ENCODE peak calls at places on chromosomes 6 and 20, in ten cellular contexts. One of them, this sample, is unnamed.

GRCh38 chr6:142907017-142907470 is 37.9 kb downstream of the HIVEP2 start:
- DNase-seq in nucleus accumbens: no peak
- DNase-seq in breast epithelium: no peak
- DNase-seq in pulmonary artery endothelial cell: no peak
- DNase-seq in substantia nigra: no peak
- DNase-seq in neural crest cell: no peak
- DNase-seq in T follicular helper cell: no peak
- DNase-seq in H9: no peak
- DNase-seq in NCI-H2081: no peak
- DNase-seq in RPMI7951: no peak
- DNase-seq in this sample: no peak

GRCh38 chr6:18070486-18070885 is 52.0 kb downstream of the NHLRC1 start:
- DNase-seq in pulmonary artery endothelial cell: no peak
- DNase-seq in substantia nigra: no peak
- DNase-seq in RPMI7951: no peak
- DNase-seq in T follicular helper cell: no peak
- DNase-seq in nucleus accumbens: no peak
- DNase-seq in neural crest cell: no peak
- DNase-seq in breast epithelium: no peak
- DNase-seq in NCI-H2081: no peak
- DNase-seq in H9: no peak
- DNase-seq in this sample: no peak

GRCh38 chr6:146305098-146305497 is 238.5 kb upstream of the RAB32 start:
- DNase-seq in RPMI7951: no peak
- DNase-seq in H9: no peak
- DNase-seq in pulmonary artery endothelial cell: no peak
- DNase-seq in substantia nigra: no peak
- DNase-seq in nucleus accumbens: no peak
- DNase-seq in NCI-H2081: no peak
- DNase-seq in neural crest cell: no peak
- DNase-seq in T follicular helper cell: no peak
- DNase-seq in breast epithelium: no peak
- DNase-seq in this sample: no peak

GRCh38 chr6:46505693-46506512 is 14.7 kb upstream of the RCAN2 start:
- DNase-seq in RPMI7951: no peak
- DNase-seq in substantia nigra: no peak
- DNase-seq in T follicular helper cell: no peak
- DNase-seq in nucleus accumbens: no peak
- DNase-seq in H9: no peak
- DNase-seq in NCI-H2081: no peak
- DNase-seq in breast epithelium: no peak
- DNase-seq in neural crest cell: no peak
- DNase-seq in pulmonary artery endothelial cell: no peak
- DNase-seq in this sample: no peak

GRCh38 chr6:1497593-1498105 is 108.3 kb downstream of the FOXF2 start:
- DNase-seq in NCI-H2081: no peak
- DNase-seq in T follicular helper cell: no peak
- DNase-seq in substantia nigra: peak
- DNase-seq in RPMI7951: no peak
- DNase-seq in H9: no peak
- DNase-seq in nucleus accumbens: peak
- DNase-seq in breast epithelium: no peak
- DNase-seq in neural crest cell: no peak
- DNase-seq in pulmonary artery endothelial cell: no peak
- DNase-seq in this sample: no peak

GRCh38 chr20:58306421-58307261 is 2.9 kb upstream of the RAB22A start:
- DNase-seq in pulmonary artery endothelial cell: no peak
- DNase-seq in NCI-H2081: no peak
- DNase-seq in RPMI7951: peak
- DNase-seq in nucleus accumbens: no peak
- DNase-seq in H9: no peak
- DNase-seq in T follicular helper cell: peak
- DNase-seq in substantia nigra: peak
- DNase-seq in neural crest cell: no peak
- DNase-seq in breast epithelium: no peak
- DNase-seq in this sample: no peak

GRCh38 chr6:106757267-106757666 is 127.9 kb downstream of the QRSL1 start:
- DNase-seq in neural crest cell: no peak
- DNase-seq in nucleus accumbens: no peak
- DNase-seq in pulmonary artery endothelial cell: no peak
- DNase-seq in NCI-H2081: peak
- DNase-seq in substantia nigra: no peak
- DNase-seq in RPMI7951: no peak
- DNase-seq in breast epithelium: no peak
- DNase-seq in T follicular helper cell: no peak
- DNase-seq in H9: no peak
- DNase-seq in this sample: no peak

GRCh38 chr6:158131926-158132325 is 36.1 kb downstream of the SERAC1 start:
- DNase-seq in pulmonary artery endothelial cell: no peak
- DNase-seq in breast epithelium: no peak
- DNase-seq in T follicular helper cell: no peak
- DNase-seq in NCI-H2081: peak
- DNase-seq in H9: no peak
- DNase-seq in RPMI7951: peak
- DNase-seq in neural crest cell: no peak
- DNase-seq in nucleus accumbens: no peak
- DNase-seq in substantia nigra: no peak
- DNase-seq in this sample: no peak

GRCh38 chr6:71406871-71407860 is 118.6 kb downstream of the OGFRL1 start:
- DNase-seq in RPMI7951: peak
- DNase-seq in breast epithelium: no peak
- DNase-seq in H9: peak
- DNase-seq in nucleus accumbens: no peak
- DNase-seq in pulmonary artery endothelial cell: no peak
- DNase-seq in neural crest cell: no peak
- DNase-seq in NCI-H2081: no peak
- DNase-seq in T follicular helper cell: no peak
- DNase-seq in substantia nigra: no peak
- DNase-seq in this sample: no peak

GRCh38 chr6:4640139-4640538 is 136.1 kb upstream of the CDYL start:
- DNase-seq in nucleus accumbens: no peak
- DNase-seq in H9: no peak
- DNase-seq in neural crest cell: no peak
- DNase-seq in NCI-H2081: no peak
- DNase-seq in pulmonary artery endothelial cell: peak
- DNase-seq in T follicular helper cell: no peak
- DNase-seq in breast epithelium: no peak
- DNase-seq in substantia nigra: no peak
- DNase-seq in RPMI7951: no peak
- DNase-seq in this sample: no peak

GRCh38 chr6:138129190-138129589 is 22.0 kb upstream of the PERP start:
- DNase-seq in breast epithelium: no peak
- DNase-seq in NCI-H2081: no peak
- DNase-seq in H9: peak
- DNase-seq in substantia nigra: no peak
- DNase-seq in pulmonary artery endothelial cell: no peak
- DNase-seq in RPMI7951: no peak
- DNase-seq in nucleus accumbens: no peak
- DNase-seq in T follicular helper cell: no peak
- DNase-seq in neural crest cell: no peak
- DNase-seq in this sample: no peak

GRCh38 chr20:4108495-4109306 is 93.3 kb upstream of the RNF24 start:
- DNase-seq in breast epithelium: peak
- DNase-seq in nucleus accumbens: peak
- DNase-seq in NCI-H2081: peak
- DNase-seq in RPMI7951: peak
- DNase-seq in pulmonary artery endothelial cell: peak
- DNase-seq in H9: peak
- DNase-seq in substantia nigra: peak
- DNase-seq in T follicular helper cell: peak
- DNase-seq in neural crest cell: peak
- DNase-seq in this sample: no peak

GRCh38 chr6:157494132-157494705 is 113.2 kb downstream of the ZDHHC14 start:
- DNase-seq in pulmonary artery endothelial cell: no peak
- DNase-seq in H9: no peak
- DNase-seq in neural crest cell: no peak
- DNase-seq in nucleus accumbens: no peak
- DNase-seq in substantia nigra: no peak
- DNase-seq in breast epithelium: no peak
- DNase-seq in NCI-H2081: no peak
- DNase-seq in T follicular helper cell: no peak
- DNase-seq in RPMI7951: no peak
- DNase-seq in this sample: no peak

GRCh38 chr6:129120856-129121255 is 237.9 kb downstream of the LAMA2 start:
- DNase-seq in T follicular helper cell: no peak
- DNase-seq in neural crest cell: no peak
- DNase-seq in nucleus accumbens: no peak
- DNase-seq in pulmonary artery endothelial cell: no peak
- DNase-seq in substantia nigra: no peak
- DNase-seq in NCI-H2081: no peak
- DNase-seq in H9: no peak
- DNase-seq in RPMI7951: peak
- DNase-seq in breast epithelium: no peak
- DNase-seq in this sample: no peak

GRCh38 chr6:43060034-43060754 is 763 bp downstream of the KLC4 start:
- DNase-seq in pulmonary artery endothelial cell: no peak
- DNase-seq in substantia nigra: no peak
- DNase-seq in NCI-H2081: no peak
- DNase-seq in nucleus accumbens: no peak
- DNase-seq in H9: no peak
- DNase-seq in breast epithelium: no peak
- DNase-seq in neural crest cell: no peak
- DNase-seq in RPMI7951: no peak
- DNase-seq in T follicular helper cell: no peak
- DNase-seq in this sample: no peak

GRCh38 chr6:167089243-167090142 is 33.4 kb upstream of the CCR6 start:
- DNase-seq in nucleus accumbens: no peak
- DNase-seq in RPMI7951: no peak
- DNase-seq in NCI-H2081: no peak
- DNase-seq in pulmonary artery endothelial cell: no peak
- DNase-seq in neural crest cell: no peak
- DNase-seq in breast epithelium: no peak
- DNase-seq in H9: no peak
- DNase-seq in substantia nigra: no peak
- DNase-seq in T follicular helper cell: no peak
- DNase-seq in this sample: no peak

GRCh38 chr6:31898200-31899011 is 908 bp upstream of the EHMT2 start:
- DNase-seq in H9: peak
- DNase-seq in nucleus accumbens: no peak
- DNase-seq in pulmonary artery endothelial cell: no peak
- DNase-seq in NCI-H2081: peak
- DNase-seq in T follicular helper cell: no peak
- DNase-seq in RPMI7951: peak
- DNase-seq in breast epithelium: no peak
- DNase-seq in neural crest cell: no peak
- DNase-seq in substantia nigra: no peak
- DNase-seq in this sample: no peak

GRCh38 chr20:44448753-44449546 is 26.7 kb upstream of the TTPAL start:
- DNase-seq in nucleus accumbens: no peak
- DNase-seq in NCI-H2081: no peak
- DNase-seq in neural crest cell: peak
- DNase-seq in pulmonary artery endothelial cell: no peak
- DNase-seq in breast epithelium: no peak
- DNase-seq in H9: peak
- DNase-seq in T follicular helper cell: no peak
- DNase-seq in substantia nigra: no peak
- DNase-seq in RPMI7951: peak
- DNase-seq in this sample: no peak

GRCh38 chr20:35171753-35172433 is at the start of gene PROCR:
- DNase-seq in nucleus accumbens: peak
- DNase-seq in neural crest cell: no peak
- DNase-seq in breast epithelium: peak
- DNase-seq in H9: peak
- DNase-seq in RPMI7951: peak
- DNase-seq in T follicular helper cell: no peak
- DNase-seq in NCI-H2081: no peak
- DNase-seq in pulmonary artery endothelial cell: peak
- DNase-seq in substantia nigra: peak
- DNase-seq in this sample: peak

GRCh38 chr6:14226051-14226660 is 108.6 kb downstream of the CD83 start:
- DNase-seq in breast epithelium: no peak
- DNase-seq in substantia nigra: no peak
- DNase-seq in pulmonary artery endothelial cell: no peak
- DNase-seq in NCI-H2081: no peak
- DNase-seq in T follicular helper cell: no peak
- DNase-seq in H9: no peak
- DNase-seq in RPMI7951: no peak
- DNase-seq in nucleus accumbens: no peak
- DNase-seq in neural crest cell: no peak
- DNase-seq in this sample: no peak

GRCh38 chr20:34403908-34404307 is 40.8 kb downstream of the ITCH start:
- DNase-seq in breast epithelium: no peak
- DNase-seq in pulmonary artery endothelial cell: no peak
- DNase-seq in nucleus accumbens: no peak
- DNase-seq in RPMI7951: no peak
- DNase-seq in T follicular helper cell: no peak
- DNase-seq in neural crest cell: no peak
- DNase-seq in H9: no peak
- DNase-seq in substantia nigra: no peak
- DNase-seq in NCI-H2081: no peak
- DNase-seq in this sample: no peak

GRCh38 chr6:163490826-163491577 is 76.5 kb downstream of the QKI start:
- DNase-seq in substantia nigra: no peak
- DNase-seq in nucleus accumbens: no peak
- DNase-seq in H9: no peak
- DNase-seq in pulmonary artery endothelial cell: peak
- DNase-seq in breast epithelium: peak
- DNase-seq in T follicular helper cell: no peak
- DNase-seq in NCI-H2081: peak
- DNase-seq in RPMI7951: peak
- DNase-seq in neural crest cell: no peak
- DNase-seq in this sample: no peak

GRCh38 chr6:34521463-34522288 is 34.5 kb downstream of the SPDEF start:
- DNase-seq in T follicular helper cell: no peak
- DNase-seq in H9: no peak
- DNase-seq in breast epithelium: no peak
- DNase-seq in NCI-H2081: no peak
- DNase-seq in pulmonary artery endothelial cell: no peak
- DNase-seq in substantia nigra: no peak
- DNase-seq in RPMI7951: no peak
- DNase-seq in nucleus accumbens: no peak
- DNase-seq in neural crest cell: no peak
- DNase-seq in this sample: no peak

GRCh38 chr6:95071464-95071863 is 505.9 kb upstream of the MANEA start:
- DNase-seq in substantia nigra: no peak
- DNase-seq in nucleus accumbens: no peak
- DNase-seq in pulmonary artery endothelial cell: no peak
- DNase-seq in neural crest cell: no peak
- DNase-seq in H9: no peak
- DNase-seq in RPMI7951: no peak
- DNase-seq in T follicular helper cell: no peak
- DNase-seq in NCI-H2081: no peak
- DNase-seq in breast epithelium: no peak
- DNase-seq in this sample: no peak

GRCh38 chr6:146027586-146028249 is 1.1 kb upstream of the GRM1 start:
- DNase-seq in pulmonary artery endothelial cell: no peak
- DNase-seq in neural crest cell: no peak
- DNase-seq in NCI-H2081: peak
- DNase-seq in nucleus accumbens: no peak
- DNase-seq in substantia nigra: no peak
- DNase-seq in RPMI7951: no peak
- DNase-seq in H9: peak
- DNase-seq in breast epithelium: no peak
- DNase-seq in T follicular helper cell: no peak
- DNase-seq in this sample: no peak